ENCODE peak calls at places on chromosomes 6 and 20, in eight cellular contexts. U, F, W, P, R, D, Q and T are unnamed samples.

GRCh38 chr6:43702522-43703440 is 15.2 kb upstream of the MRPS18A start:
- DNase-seq in P (peak; percentile 99), D (no peak), Q (peak; percentile 95), F (peak; percentile 89), W (peak; percentile 93), R (peak; percentile 98), U (peak; percentile 58), T (peak; percentile 64)

GRCh38 chr20:35199696-35200095 is 26.8 kb upstream of the MMP24 start:
- DNase-seq in Q (no peak), P (no peak), D (no peak), F (peak; percentile 71), W (no peak), U (no peak), R (no peak), T (no peak)

GRCh38 chr6:106858653-106859092 is 115.9 kb downstream of the CD24 start:
- DNase-seq in R (peak; percentile 77), P (no peak), Q (no peak), U (no peak), D (no peak), W (no peak), F (peak; percentile 66), T (no peak)

GRCh38 chr6:83429857-83430605 is 820 bp downstream of the ME1 start:
- DNase-seq in D (no peak), R (peak; percentile 48), U (peak; percentile 18), P (no peak), F (no peak), Q (no peak), W (no peak), T (no peak)

GRCh38 chr6:36917541-36918193 is 31.9 kb downstream of the C6orf89 start:
- DNase-seq in P (no peak), W (no peak), D (no peak), U (no peak), F (peak; percentile 86), Q (peak; percentile 60), R (no peak), T (no peak)

GRCh38 chr6:69392745-69393144 is 404.1 kb downstream of the LMBRD1 start:
- DNase-seq in F (no peak), U (no peak), W (no peak), P (no peak), R (no peak), Q (no peak), D (no peak), T (no peak)

GRCh38 chr6:168198302-168199180 is 119.5 kb upstream of the FRMD1 start:
- DNase-seq in Q (no peak), U (no peak), R (no peak), F (no peak), W (no peak), D (no peak), P (no peak), T (no peak)

GRCh38 chr6:133778414-133778813 is 110.5 kb upstream of the TCF21 start:
- DNase-seq in F (peak; percentile 97), D (no peak), P (no peak), W (no peak), R (no peak), U (no peak), Q (no peak), T (peak; percentile 39)

GRCh38 chr20:50844430-50845100 is 49.7 kb downstream of the BCAS4 start:
- DNase-seq in R (peak; percentile 91), F (no peak), W (no peak), Q (no peak), U (peak; percentile 91), D (peak; percentile 15), P (no peak), T (peak; percentile 86)

GRCh38 chr20:22920898-22921297 is 114.2 kb upstream of the SSTR4 start:
- DNase-seq in F (no peak), P (no peak), R (no peak), U (no peak), Q (no peak), D (no peak), W (no peak), T (no peak)

GRCh38 chr20:50240092-50240491 is 49.5 kb downstream of the CEBPB start:
- DNase-seq in R (no peak), P (no peak), Q (no peak), W (no peak), D (no peak), F (no peak), U (no peak), T (no peak)

GRCh38 chr20:57680934-57681914 is 28.6 kb downstream of the PMEPA1 start:
- DNase-seq in D (no peak), F (no peak), U (no peak), R (no peak), W (peak; percentile 77), P (no peak), Q (no peak), T (no peak)

GRCh38 chr20:14245368-14245970 is 91.9 kb downstream of the FLRT3 start:
- DNase-seq in P (no peak), U (no peak), F (no peak), D (no peak), Q (no peak), R (no peak), W (no peak), T (no peak)

GRCh38 chr6:55998586-55998985 is 123.2 kb upstream of the BMP5 start:
- DNase-seq in R (no peak), F (no peak), U (no peak), Q (no peak), D (no peak), P (no peak), W (no peak), T (no peak)

GRCh38 chr6:52392944-52393343 is 27.2 kb upstream of the EFHC1 start:
- DNase-seq in R (no peak), P (no peak), F (peak; percentile 48), D (no peak), Q (no peak), U (no peak), W (no peak), T (no peak)

GRCh38 chr20:48171626-48172025 is 386.3 kb upstream of the SULF2 start:
- DNase-seq in P (no peak), F (no peak), D (no peak), R (no peak), U (no peak), W (no peak), Q (no peak), T (no peak)

GRCh38 chr20:58712116-58712822 is 19.7 kb downstream of the NPEPL1 start:
- DNase-seq in F (no peak), U (no peak), R (no peak), Q (peak; percentile 27), D (no peak), W (no peak), P (no peak), T (no peak)

GRCh38 chr6:24909281-24910216 is 26.2 kb downstream of the RIPOR2 start:
- DNase-seq in F (no peak), Q (no peak), D (no peak), U (no peak), P (no peak), W (peak; percentile 66), R (no peak), T (no peak)

GRCh38 chr20:62855120-62855519 is 6.5 kb downstream of the TCFL5 start:
- DNase-seq in W (no peak), U (no peak), R (no peak), D (no peak), P (no peak), F (no peak), Q (no peak), T (no peak)

GRCh38 chr6:37319856-37320255 is 33.9 kb upstream of the RNF8 start:
- DNase-seq in D (no peak), P (no peak), Q (no peak), R (no peak), W (no peak), F (no peak), U (no peak), T (no peak)

GRCh38 chr20:7851031-7851490 is 89.2 kb downstream of the HAO1 start:
- DNase-seq in R (no peak), P (no peak), W (no peak), Q (no peak), U (no peak), F (peak; percentile 49), D (no peak), T (no peak)

GRCh38 chr6:14791525-14791924 is 454.3 kb upstream of the JARID2 start:
- DNase-seq in W (no peak), F (no peak), D (no peak), Q (no peak), P (no peak), U (no peak), R (no peak), T (no peak)

GRCh38 chr20:8898823-8899222 is 170.1 kb upstream of the PLCB4 start:
- DNase-seq in P (no peak), Q (no peak), U (no peak), W (no peak), R (no peak), F (no peak), D (no peak), T (no peak)

GRCh38 chr6:90818163-90818562 is 231.3 kb upstream of the MAP3K7 start:
- DNase-seq in R (no peak), D (no peak), W (no peak), U (no peak), F (no peak), Q (no peak), P (no peak), T (no peak)

GRCh38 chr20:57392512-57393271 is 1.5 kb downstream of the RBM38 start:
- DNase-seq in D (peak; percentile 82), F (no peak), R (no peak), W (peak; percentile 77), Q (peak; percentile 74), U (peak; percentile 52), P (no peak), T (no peak)

GRCh38 chr20:17680836-17681740 is 954 bp downstream of the RRBP1 start:
- DNase-seq in U (peak; percentile 91), Q (peak; percentile 89), F (peak; percentile 48), D (peak; percentile 70), W (peak; percentile 74), R (peak; percentile 73), P (no peak), T (no peak)

GRCh38 chr20:22556565-22557056 is 27.8 kb downstream of the FOXA2 start:
- DNase-seq in U (no peak), F (no peak), D (no peak), W (no peak), P (no peak), R (no peak), Q (no peak), T (no peak)

GRCh38 chr20:3251806-3252205 is 12.8 kb upstream of the SLC4A11 start:
- DNase-seq in R (no peak), D (no peak), U (no peak), W (no peak), F (no peak), P (no peak), Q (peak; percentile 72), T (peak; percentile 6)